ENCODE peak calls at places on chromosome 6, in six cellular contexts. M is upper lobe of right lung, V is cardiac fibroblast, I is GM13977, D is H9, U is breast epithelium. Q is an unnamed sample.

GRCh38 chr6:29661071-29661470 is 4.2 kb downstream of the MOG start:
- DNase-seq in D (peak), V (no peak), U (no peak), M (no peak), I (no peak), Q (no peak)

GRCh38 chr6:54142889-54143519 is 31.8 kb downstream of the MLIP start:
- DNase-seq in V (no peak), D (no peak), U (no peak), I (no peak), M (no peak), Q (no peak)

GRCh38 chr6:169208011-169208410 is 45.6 kb downstream of the THBS2 start:
- DNase-seq in I (no peak), U (no peak), M (no peak), D (no peak), V (no peak), Q (no peak)

GRCh38 chr6:3719462-3720308 is 31.8 kb downstream of the PXDC1 start:
- DNase-seq in I (no peak), U (no peak), M (no peak), V (no peak), D (no peak), Q (no peak)

GRCh38 chr6:88840806-88841539 is 122.4 kb downstream of the RNGTT start:
- DNase-seq in U (no peak), D (no peak), I (no peak), V (peak), M (no peak), Q (no peak)

GRCh38 chr6:62740171-62740570 is 454.1 kb upstream of the KHDRBS2 start:
- DNase-seq in U (no peak), V (no peak), M (no peak), I (no peak), D (no peak), Q (no peak)

GRCh38 chr6:34143884-34144580 is 1.9 kb downstream of the GRM4 start:
- DNase-seq in M (peak), U (no peak), V (no peak), I (peak), D (peak), Q (no peak)

GRCh38 chr6:52087498-52087999 is at the start of gene PKHD1:
- DNase-seq in U (no peak), M (no peak), D (no peak), I (peak), V (no peak), Q (peak)

GRCh38 chr6:34237722-34238506 is 1.2 kb downstream of the HMGA1 start:
- DNase-seq in I (peak), D (peak), M (peak), U (no peak), V (peak), Q (no peak)

GRCh38 chr6:92681401-92681800 is 738.0 kb downstream of the EPHA7 start:
- DNase-seq in U (no peak), V (no peak), D (no peak), I (no peak), M (no peak), Q (no peak)

GRCh38 chr6:3294396-3294795 is 35.6 kb downstream of the PSMG4 start:
- DNase-seq in U (no peak), V (no peak), M (peak), D (no peak), I (no peak), Q (no peak)

GRCh38 chr6:32074996-32075532 is 34.1 kb downstream of the TNXB start:
- DNase-seq in I (no peak), M (no peak), U (no peak), D (no peak), V (no peak), Q (no peak)

GRCh38 chr6:43181942-43182860 is at the start of gene CUL9:
- DNase-seq in V (peak), I (peak), U (peak), M (peak), D (peak), Q (peak)

GRCh38 chr6:161133973-161134372 is 139.9 kb downstream of the AGPAT4 start:
- DNase-seq in V (no peak), I (no peak), U (no peak), M (no peak), D (no peak), Q (no peak)

GRCh38 chr6:35199866-35200265 is 13.9 kb upstream of the SCUBE3 start:
- DNase-seq in V (no peak), M (no peak), D (no peak), I (no peak), U (no peak), Q (no peak)

GRCh38 chr6:71510057-71510713 is 221.6 kb downstream of the OGFRL1 start:
- DNase-seq in M (peak), I (peak), U (peak), D (peak), V (peak), Q (peak)

GRCh38 chr6:45966797-45967196 is 48.9 kb downstream of the CLIC5 start:
- DNase-seq in V (no peak), D (no peak), I (no peak), U (no peak), M (no peak), Q (no peak)

GRCh38 chr6:36595168-36595818 is 1.1 kb downstream of the SRSF3 start:
- DNase-seq in D (no peak), U (peak), M (no peak), I (no peak), V (peak), Q (no peak)

DNA sequence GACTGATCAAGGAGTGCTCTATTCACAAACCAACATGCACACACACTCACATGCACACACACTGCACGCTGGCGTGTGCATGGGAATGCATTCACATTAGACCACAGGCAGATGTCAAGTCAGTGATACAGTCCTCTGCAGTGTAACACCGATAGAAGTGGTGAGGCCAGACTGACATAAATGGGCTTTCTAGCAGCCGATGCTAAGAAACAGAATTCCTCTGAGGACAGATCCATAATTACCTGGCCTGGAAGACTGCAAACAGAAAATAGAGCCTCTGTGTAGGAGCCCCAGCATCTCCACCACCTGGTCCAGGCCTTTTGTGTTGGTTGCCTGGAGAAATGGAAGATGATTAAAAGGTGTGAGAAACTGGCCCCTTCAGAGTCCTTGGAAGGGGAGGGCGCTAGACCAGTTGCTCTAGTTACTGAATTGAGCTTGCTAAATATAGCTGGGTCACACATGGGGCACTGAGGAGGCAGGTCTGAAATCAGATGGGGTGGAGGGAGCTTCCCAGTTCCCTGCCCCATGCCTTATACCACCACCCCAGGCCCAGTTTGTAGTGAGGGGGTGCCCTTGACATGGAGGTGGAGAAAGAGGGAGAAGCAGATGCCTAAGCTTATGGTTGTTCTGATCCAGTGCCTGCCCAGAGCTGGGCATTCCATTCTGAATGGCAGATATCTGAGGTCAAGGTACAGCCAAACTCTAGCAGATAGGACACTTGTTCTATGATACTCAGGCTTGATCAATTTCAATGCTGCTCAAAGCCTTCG is 233.8 kb downstream of the LRFN2 start:
- DNase-seq in U (no peak), V (no peak), D (no peak), I (no peak), M (no peak), Q (no peak)
- TF ChIP-seq CTCF in U (no peak), V (no peak), D (no peak), I (no peak), M (no peak), Q (no peak)

GRCh38 chr6:56961151-56961550 is 6.2 kb downstream of the BEND6 start:
- DNase-seq in V (no peak), U (no peak), D (no peak), M (no peak), I (no peak), Q (no peak)
- TF ChIP-seq CTCF in V (no peak), U (no peak), D (no peak), M (no peak), I (peak), Q (no peak)

GRCh38 chr6:122671246-122671645 is 61.0 kb downstream of the PKIB start:
- DNase-seq in U (no peak), D (no peak), I (no peak), V (no peak), M (no peak), Q (no peak)
- TF ChIP-seq CTCF in U (no peak), D (no peak), I (no peak), V (no peak), M (no peak), Q (no peak)

GRCh38 chr6:26311385-26312095 is 53.5 kb upstream of the BTN3A2 start:
- DNase-seq in V (peak), M (no peak), U (no peak), D (peak), I (no peak), Q (no peak)
- TF ChIP-seq CTCF in V (no peak), M (no peak), U (no peak), D (no peak), I (no peak), Q (no peak)

DNA sequence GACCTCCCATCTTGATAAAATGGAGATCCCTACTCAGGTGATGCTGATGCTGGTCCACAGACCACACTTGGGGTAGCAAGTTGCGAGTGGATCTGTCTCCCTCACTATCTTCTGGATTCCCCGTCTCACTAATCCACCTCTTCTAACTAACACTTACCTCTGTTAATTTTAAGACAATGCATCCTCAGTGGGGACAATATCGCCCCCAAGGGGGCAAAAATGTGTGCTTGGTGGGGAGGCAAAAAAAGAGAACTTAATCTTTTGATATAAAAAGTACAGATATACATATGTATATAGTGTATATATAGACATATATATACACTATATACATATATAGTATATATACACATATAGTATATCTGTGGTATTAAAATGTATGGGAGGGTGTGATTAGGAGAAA is 4.3 kb downstream of the LRFN2 start:
- DNase-seq in U (no peak), V (no peak), D (no peak), M (no peak), I (no peak), Q (no peak)
- TF ChIP-seq CTCF in U (no peak), V (no peak), D (peak), M (no peak), I (no peak), Q (no peak)

GRCh38 chr6:147651249-147652063 is 143.0 kb downstream of the SAMD5 start:
- DNase-seq in V (peak), M (no peak), I (no peak), U (no peak), D (peak), Q (no peak)
- TF ChIP-seq CTCF in V (no peak), M (no peak), I (no peak), U (no peak), D (peak), Q (no peak)

GRCh38 chr6:39812496-39812852 is 20.3 kb downstream of the DAAM2 start:
- DNase-seq in I (no peak), M (no peak), U (no peak), D (no peak), V (no peak), Q (no peak)

GRCh38 chr6:39811835-39812345 is 19.7 kb downstream of the DAAM2 start:
- DNase-seq in D (no peak), I (no peak), U (no peak), V (no peak), M (no peak), Q (no peak)

GRCh38 chr6:39814236-39814635 is 22.1 kb downstream of the DAAM2 start:
- DNase-seq in I (no peak), U (no peak), D (no peak), V (no peak), M (no peak), Q (no peak)

GRCh38 chr6:39815356-39815755 is 23.2 kb downstream of the DAAM2 start:
- DNase-seq in I (no peak), U (no peak), V (no peak), D (no peak), M (no peak), Q (no peak)

DNA sequence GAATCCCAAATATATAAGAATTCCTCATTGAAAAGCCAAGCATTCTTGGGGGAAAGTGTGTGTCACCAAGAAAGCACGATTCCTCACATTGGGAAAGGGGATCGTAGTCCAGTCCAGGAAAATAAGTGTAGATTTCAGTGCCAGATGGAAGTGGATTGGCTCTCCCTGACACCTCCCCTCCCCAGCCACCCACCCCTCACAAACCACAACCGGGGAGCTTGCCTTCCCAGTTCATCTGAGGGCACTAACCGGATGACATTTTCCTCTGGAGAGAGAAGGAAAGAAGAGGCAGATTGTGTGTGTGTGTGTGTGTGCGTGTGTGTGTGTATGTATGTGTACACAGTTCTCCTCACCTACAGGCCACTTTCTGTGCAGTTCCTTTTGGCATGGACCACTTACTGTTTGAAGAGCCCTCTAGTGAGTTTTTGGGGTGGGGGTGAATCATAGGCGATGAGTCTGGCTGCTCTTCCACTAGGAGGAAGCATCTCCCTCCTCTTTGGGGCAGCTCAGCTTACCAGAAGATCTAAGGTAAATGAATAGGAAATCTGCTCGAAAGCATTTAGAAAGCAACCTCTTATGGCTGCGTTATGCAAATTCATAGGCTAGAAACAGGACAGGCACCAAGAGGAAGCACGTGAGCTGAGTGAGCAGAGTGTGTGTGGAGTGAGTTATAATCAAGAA is 20.8 kb downstream of the DAAM2 start:
- DNase-seq in I (no peak), V (peak), U (peak), M (no peak), D (no peak), Q (no peak)
- TF ChIP-seq CTCF in I (no peak), V (peak), U (no peak), M (no peak), D (no peak), Q (no peak)

Q was measured in RWPE1.